ENCODE peak calls at places on chromosome 20, in ten cellular contexts. P, W, K, F, O, G, U, A, J and Z are unnamed samples.

GRCh38 chr20:12947691-12948090 is 61.1 kb upstream of the SPTLC3 start:
- DNase-seq in P (no peak), W (no peak), K (no peak), F (no peak), O (no peak), G (no peak), U (peak; percentile 62), A (no peak), J (no peak), Z (no peak)

GRCh38 chr20:53186630-53187029 is 214.5 kb downstream of the TSHZ2 start:
- DNase-seq in P (peak; percentile 11), W (no peak), K (no peak), F (no peak), O (no peak), G (no peak), U (no peak), A (no peak), J (no peak), Z (no peak)

GRCh38 chr20:35909176-35909575 is 45.1 kb downstream of the SCAND1 start:
- DNase-seq in P (no peak), W (no peak), K (no peak), F (no peak), O (no peak), G (no peak), U (no peak), A (no peak), J (no peak), Z (no peak)

GRCh38 chr20:40990542-40991120 is 38.0 kb upstream of the TOP1 start:
- DNase-seq in P (peak; percentile 74), W (peak; percentile 86), K (peak; percentile 68), F (no peak), O (peak; percentile 53), G (peak; percentile 77), U (peak; percentile 82), A (peak; percentile 93), J (peak; percentile 81), Z (peak; percentile 88)

GRCh38 chr20:52379723-52380336 is 188.3 kb upstream of the ZFP64 start:
- DNase-seq in P (peak; percentile 52), W (peak; percentile 36), K (peak; percentile 33), F (no peak), O (peak; percentile 24), G (peak; percentile 12), U (peak; percentile 10), A (peak; percentile 61), J (peak; percentile 66), Z (peak; percentile 57)

GRCh38 chr20:50238081-50238800 is 47.6 kb downstream of the CEBPB start:
- DNase-seq in P (no peak), W (no peak), K (no peak), F (no peak), O (no peak), G (no peak), U (no peak), A (no peak), J (no peak), Z (no peak)

GRCh38 chr20:44471481-44471882 is 4.2 kb upstream of the TTPAL start:
- DNase-seq in P (no peak), W (no peak), K (no peak), F (no peak), O (no peak), G (no peak), U (peak; percentile 26), A (no peak), J (no peak), Z (no peak)

GRCh38 chr20:23508449-23508848 is 17.5 kb downstream of the CST8 start:
- DNase-seq in P (peak; percentile 15), W (no peak), K (no peak), F (no peak), O (no peak), G (no peak), U (no peak), A (no peak), J (no peak), Z (no peak)

GRCh38 chr20:51752343-51752951 is 15.7 kb downstream of the ATP9A start:
- DNase-seq in P (no peak), W (no peak), K (no peak), F (peak; percentile 80), O (no peak), G (peak; percentile 79), U (peak; percentile 85), A (no peak), J (no peak), Z (no peak)

DNA sequence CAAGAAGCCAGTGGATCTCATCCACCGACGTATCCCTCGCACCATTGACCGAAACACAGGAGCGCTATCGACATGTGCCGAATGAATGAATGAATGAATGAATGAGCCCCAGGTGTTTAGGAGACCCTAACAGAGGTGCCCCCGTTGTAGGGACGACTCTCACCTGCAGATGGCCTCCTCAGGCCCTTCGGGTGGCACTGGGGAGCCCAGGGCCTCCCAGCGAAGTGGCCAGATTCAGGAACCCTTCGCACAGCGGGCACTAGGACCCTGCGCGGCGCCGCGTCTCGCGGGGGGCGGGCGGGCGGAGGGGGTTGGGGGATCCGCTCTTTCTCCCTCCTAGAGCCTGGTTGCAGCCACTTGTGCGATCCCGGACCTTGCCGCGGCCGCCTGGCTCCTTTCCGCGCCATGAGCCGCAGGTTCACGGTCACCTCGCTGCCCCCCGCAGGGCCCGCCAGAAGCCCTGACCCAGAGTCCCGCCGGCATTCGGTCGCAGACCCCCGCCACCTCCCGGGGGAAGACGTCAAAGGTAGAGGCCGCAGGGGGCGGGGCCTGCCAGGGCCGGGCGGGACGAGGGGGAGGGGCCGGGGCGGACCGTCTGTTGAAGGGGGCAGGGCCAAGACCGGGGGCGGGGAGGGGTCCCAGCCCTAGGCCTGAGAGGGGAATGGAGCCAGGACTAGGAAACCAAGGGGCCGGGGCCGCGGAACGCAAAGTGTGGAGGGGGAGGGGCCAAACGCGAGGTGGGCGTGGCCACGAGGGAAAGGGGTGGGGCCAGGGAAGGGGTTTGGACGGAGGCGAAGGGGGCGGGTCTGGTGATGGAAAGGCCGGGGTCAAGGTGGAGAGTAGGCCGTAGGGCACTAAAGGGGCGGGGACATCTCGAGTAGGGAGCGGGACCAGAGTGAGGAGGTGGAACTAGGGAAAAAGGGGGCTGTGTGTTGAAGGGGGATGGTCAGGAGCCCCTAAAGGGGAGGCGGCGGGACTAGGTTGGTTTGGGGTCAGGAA is 7.4 kb upstream of the SLC12A5 start:
- DNase-seq in P (peak; percentile 98), W (peak; percentile 69), K (no peak), F (no peak), O (peak; percentile 28), G (no peak), U (no peak), A (peak; percentile 63), J (peak; percentile 39), Z (peak; percentile 73)
- TF ChIP-seq CTCF in P (no peak), W (no peak), K (no peak), F (no peak), O (no peak), G (no peak), U (no peak), A (no peak), J (no peak), Z (no peak)

DNA sequence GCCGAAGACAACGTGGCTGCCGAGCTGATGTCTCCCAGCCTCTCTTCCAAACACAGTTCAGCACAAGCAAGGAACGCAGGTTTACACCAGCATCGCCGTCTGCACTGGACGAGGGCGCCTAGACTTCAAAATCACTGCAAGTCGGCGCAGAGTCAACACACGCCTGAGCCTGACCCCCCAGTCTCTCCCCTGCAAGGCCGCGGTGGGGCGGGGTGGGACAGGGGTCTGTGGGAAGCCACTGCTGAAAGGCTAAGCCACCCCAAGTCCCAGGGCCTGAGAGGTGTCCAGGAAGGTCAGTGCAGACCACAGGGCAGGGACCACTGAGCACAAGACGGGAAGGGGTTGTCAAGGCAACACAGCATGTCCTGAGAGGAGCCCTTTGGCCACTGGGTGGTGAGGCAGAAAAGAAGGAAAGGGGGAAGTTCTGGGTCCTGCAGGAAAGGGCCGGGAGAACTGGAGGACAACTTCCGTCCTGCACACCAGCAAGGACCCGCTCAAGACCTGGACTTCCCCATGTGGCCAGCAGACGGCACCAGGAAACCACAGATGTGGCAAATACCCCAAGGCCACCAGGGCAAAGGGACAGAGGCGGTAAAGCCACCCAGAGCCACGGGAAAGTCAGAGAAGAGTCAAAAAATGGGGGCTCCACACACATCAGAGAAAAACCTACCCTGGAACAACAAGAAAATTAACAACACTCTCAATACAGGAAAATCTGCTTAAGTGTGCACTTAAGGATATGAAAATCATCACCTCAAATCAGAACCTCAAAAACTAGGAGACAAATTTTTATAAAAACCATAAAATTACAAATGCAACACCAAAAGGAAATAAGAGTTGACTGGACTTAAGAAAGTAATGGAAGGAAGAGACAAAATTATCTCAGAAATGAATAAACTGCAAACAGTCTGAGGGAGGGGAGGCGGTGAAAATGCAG is 84.8 kb downstream of the TAF4 start:
- DNase-seq in P (peak; percentile 33), W (peak; percentile 56), K (peak; percentile 40), F (no peak), O (no peak), G (no peak), U (no peak), A (no peak), J (peak; percentile 54), Z (peak; percentile 74)
- TF ChIP-seq CTCF in P (peak; percentile 35), W (peak; percentile 72), K (peak; percentile 50), F (peak; percentile 37), O (no peak), G (peak; percentile 61), U (peak; percentile 33), A (peak; percentile 42), J (peak; percentile 46), Z (peak; percentile 63)

GRCh38 chr20:10318625-10319024 is 100.0 kb downstream of the SNAP25 start:
- DNase-seq in P (no peak), W (no peak), K (no peak), F (no peak), O (no peak), G (no peak), U (no peak), A (no peak), J (no peak), Z (peak; percentile 57)
- TF ChIP-seq CTCF in P (no peak), W (no peak), K (no peak), F (no peak), O (no peak), G (no peak), U (no peak), A (no peak), J (no peak), Z (no peak)

GRCh38 chr20:43102394-43102793 is 87.3 kb downstream of the PTPRT start:
- DNase-seq in P (peak; percentile 27), W (no peak), K (no peak), F (no peak), O (no peak), G (no peak), U (no peak), A (no peak), J (no peak), Z (no peak)
- TF ChIP-seq CTCF in P (peak; percentile 23), W (no peak), K (no peak), F (no peak), O (no peak), G (no peak), U (no peak), A (no peak), J (no peak), Z (no peak)